ENCODE peak calls at places on chromosomes 2 and 18, in nine cellular contexts. O is lung microvascular endothelial cell; W is neural crest cell; I is spleen; T is GDM1; K is occipital lobe; C is fibroblast of the conjunctiva; A is B cell; L is stimulated activated naive B cell treated with anti-CD40 and anti-IgM and Interleukin-4, amounts not matched to agents 10 μg/mL and 1 μg/mL and 100 μg/mL, for 72 hours. V is an unnamed sample.

GRCh38 chr18:49275448-49275847 is 185.0 kb downstream of the DYM start:
- DNase-seq in L (no peak), C (no peak), O (no peak), W (no peak), A (no peak), T (no peak), K (no peak), I (no peak), V (no peak)

GRCh38 chr2:236293241-236293810 is 29.1 kb upstream of the ASB18 start:
- DNase-seq in O (no peak), I (no peak), C (no peak), L (no peak), T (no peak), K (no peak), A (no peak), W (no peak), V (no peak)

GRCh38 chr2:235747868-235748144 is 254.0 kb downstream of the AGAP1 start:
- DNase-seq in K (no peak), L (no peak), I (no peak), O (no peak), T (no peak), A (no peak), C (no peak), W (no peak), V (no peak)

GRCh38 chr2:237877576-237878307 is 18.3 kb downstream of the RAMP1 start:
- DNase-seq in K (no peak), C (no peak), I (peak; percentile 68), L (no peak), O (no peak), A (peak; percentile 24), W (no peak), T (no peak), V (no peak)

GRCh38 chr2:149766339-149766738 is 178.8 kb upstream of the MMADHC start:
- DNase-seq in K (no peak), C (no peak), A (no peak), T (no peak), O (no peak), L (no peak), W (no peak), I (no peak), V (no peak)

GRCh38 chr2:23767871-23768611 is 158.9 kb downstream of the ATAD2B start:
- DNase-seq in T (no peak), W (no peak), A (no peak), C (no peak), L (no peak), I (no peak), O (no peak), K (no peak), V (no peak)

GRCh38 chr2:217714268-217714643 is 288.5 kb downstream of the TNS1 start:
- DNase-seq in C (no peak), O (no peak), L (no peak), T (no peak), K (peak; percentile 91), I (no peak), A (no peak), W (peak; percentile 60), V (peak; percentile 62)

GRCh38 chr2:234863043-234863934 is 88.5 kb upstream of the SH3BP4 start:
- DNase-seq in K (peak; percentile 4), T (no peak), L (no peak), A (no peak), W (peak; percentile 35), O (no peak), C (no peak), I (no peak), V (no peak)

GRCh38 chr18:28050561-28050960 is 126.4 kb downstream of the CDH2 start:
- DNase-seq in W (no peak), O (no peak), A (no peak), L (no peak), C (no peak), T (no peak), K (no peak), I (no peak), V (no peak)

GRCh38 chr2:179059026-179059680 is 9.2 kb upstream of the CCDC141 start:
- DNase-seq in T (no peak), I (no peak), L (no peak), K (no peak), W (no peak), C (no peak), A (peak; percentile 29), O (no peak), V (no peak)

GRCh38 chr2:61493523-61493942 is 22.6 kb upstream of the USP34 start:
- DNase-seq in I (no peak), A (no peak), L (no peak), W (no peak), K (no peak), T (no peak), C (no peak), O (peak; percentile 24), V (no peak)

GRCh38 chr2:58918138-58918537 is 677.0 kb upstream of the FANCL start:
- DNase-seq in W (no peak), K (no peak), A (no peak), O (no peak), L (no peak), C (no peak), T (no peak), I (no peak), V (no peak)

GRCh38 chr2:48272199-48272598 is 257.8 kb upstream of the STON1 start:
- DNase-seq in A (no peak), K (no peak), C (no peak), L (no peak), O (no peak), W (no peak), T (no peak), I (no peak), V (no peak)

GRCh38 chr2:110877031-110877827 is 144.9 kb downstream of the ACOXL start:
- DNase-seq in A (no peak), W (no peak), K (no peak), C (no peak), T (peak; percentile 2), L (no peak), O (no peak), I (no peak), V (no peak)

GRCh38 chr18:45672637-45673036 is 51.3 kb upstream of the SLC14A1 start:
- DNase-seq in K (no peak), I (no peak), W (no peak), T (no peak), A (no peak), O (no peak), C (no peak), L (no peak), V (no peak)

GRCh38 chr2:207775471-207775870 is 5.8 kb upstream of the FZD5 start:
- DNase-seq in C (no peak), W (no peak), K (no peak), O (no peak), A (no peak), T (no peak), I (no peak), L (no peak), V (no peak)

GRCh38 chr2:173451137-173451536 is 96.5 kb downstream of the CDCA7 start:
- DNase-seq in O (no peak), A (no peak), C (no peak), I (no peak), W (no peak), L (no peak), T (no peak), K (no peak), V (peak; percentile 36)

GRCh38 chr2:113755690-113756063 is 765 bp downstream of the SLC35F5 start:
- DNase-seq in W (no peak), K (no peak), T (no peak), I (no peak), L (no peak), C (no peak), A (no peak), O (peak; percentile 34), V (no peak)

GRCh38 chr2:174585111-174585510 is 12.5 kb downstream of the WIPF1 start:
- DNase-seq in W (no peak), L (no peak), A (no peak), O (no peak), C (no peak), I (no peak), K (no peak), T (no peak), V (no peak)

GRCh38 chr2:232529806-232530547 is 4.0 kb downstream of the CHRND start:
- DNase-seq in T (no peak), C (no peak), A (no peak), I (peak; percentile 54), L (no peak), W (no peak), O (no peak), K (no peak), V (no peak)

GRCh38 chr2:179264238-179265081 is at the start of gene SESTD1:
- DNase-seq in I (peak; percentile 94), C (no peak), A (peak; percentile 83), W (peak; percentile 70), L (peak; percentile 60), K (peak; percentile 17), T (peak; percentile 36), O (peak; percentile 64), V (peak; percentile 84)

GRCh38 chr2:224957540-224958465 is 84.5 kb downstream of the DOCK10 start:
- DNase-seq in K (no peak), L (no peak), A (peak; percentile 60), W (no peak), T (no peak), I (no peak), C (no peak), O (no peak), V (peak; percentile 29)

GRCh38 chr2:99471635-99472326 is 18.0 kb downstream of the REV1 start:
- DNase-seq in T (no peak), A (no peak), C (no peak), I (no peak), K (no peak), O (no peak), L (no peak), W (no peak), V (no peak)

GRCh38 chr2:30265441-30266015 is 34.2 kb downstream of the LBH start:
- DNase-seq in A (no peak), W (no peak), K (no peak), C (no peak), O (peak; percentile 31), T (no peak), I (no peak), L (no peak), V (no peak)

GRCh38 chr2:238845583-238846480 is 2.1 kb upstream of the TWIST2 start:
- DNase-seq in A (no peak), O (no peak), W (no peak), K (no peak), T (no peak), L (no peak), I (no peak), C (no peak), V (no peak)

GRCh38 chr18:48540329-48541025 is 1.6 kb downstream of the CTIF start:
- DNase-seq in I (peak; percentile 89), W (peak; percentile 61), L (peak; percentile 37), A (peak; percentile 69), K (peak; percentile 41), O (peak; percentile 65), T (no peak), C (no peak), V (peak; percentile 92)

GRCh38 chr2:63124850-63125249 is 74.2 kb downstream of the OTX1 start:
- DNase-seq in T (no peak), K (no peak), L (no peak), I (no peak), O (no peak), W (no peak), A (no peak), C (no peak), V (no peak)

GRCh38 chr18:79903071-79903635 is 48.3 kb downstream of the SLC66A2 start:
- DNase-seq in C (no peak), W (no peak), O (no peak), K (no peak), I (peak; percentile 60), A (peak; percentile 41), L (no peak), T (no peak), V (no peak)

GRCh38 chr2:241942416-241943208 is 73.1 kb downstream of the RTP5 start:
- DNase-seq in O (no peak), T (no peak), A (no peak), L (no peak), C (no peak), K (no peak), W (no peak), I (peak; percentile 38), V (no peak)

GRCh38 chr2:165369131-165369935 is 100.2 kb upstream of the CSRNP3 start:
- DNase-seq in I (no peak), W (no peak), A (no peak), K (no peak), L (no peak), T (no peak), C (no peak), O (peak; percentile 55), V (no peak)

V was measured in retina.